ENCODE peak calls at places on chromosomes 13 and 19, in six cellular contexts. L is CD8-positive, alpha-beta T cell; M is thoracic aorta; J is adrenal gland; K is PC-3; C is stomach. T is an unnamed sample.

GRCh38 chr13:47000166-47000565 is 103.3 kb upstream of the HTR2A start:
- DNase-seq in L (no peak), M (no peak), J (no peak), K (peak; percentile 7), C (no peak), T (no peak)

GRCh38 chr19:3178377-3178972 is at the start of gene S1PR4:
- DNase-seq in L (peak; percentile 79), M (no peak), J (no peak), K (no peak), C (no peak), T (no peak)

GRCh38 chr13:102401305-102401704 is 543 bp downstream of the FGF14 start:
- DNase-seq in L (no peak), M (no peak), J (no peak), K (no peak), C (no peak), T (no peak)

GRCh38 chr13:33394294-33394932 is 108.9 kb upstream of the STARD13 start:
- DNase-seq in L (no peak), M (no peak), J (no peak), K (no peak), C (no peak), T (no peak)

GRCh38 chr19:50517704-50518075 is 4.0 kb upstream of the ASPDH start:
- DNase-seq in L (no peak), M (no peak), J (no peak), K (no peak), C (no peak), T (no peak)

GRCh38 chr19:56603829-56604228 is 8.7 kb downstream of the ZNF71 start:
- DNase-seq in L (no peak), M (no peak), J (no peak), K (no peak), C (no peak), T (no peak)

GRCh38 chr13:23500858-23501257 is 67.4 kb upstream of the SACS start:
- DNase-seq in L (no peak), M (no peak), J (peak; percentile 26), K (peak; percentile 85), C (no peak), T (no peak)

GRCh38 chr13:42747399-42747873 is 33.9 kb upstream of the FAM216B start:
- DNase-seq in L (no peak), M (no peak), J (no peak), K (peak; percentile 64), C (no peak), T (no peak)

GRCh38 chr19:8585057-8585893 is 8.0 kb upstream of the MYO1F start:
- DNase-seq in L (no peak), M (no peak), J (no peak), K (no peak), C (no peak), T (no peak)

GRCh38 chr19:35209646-35210045 is 18.9 kb downstream of the FAM187B start:
- DNase-seq in L (no peak), M (no peak), J (no peak), K (no peak), C (no peak), T (no peak)

GRCh38 chr13:111903143-111903542 is 163.8 kb upstream of the SOX1 start:
- DNase-seq in L (no peak), M (no peak), J (no peak), K (no peak), C (no peak), T (no peak)

GRCh38 chr13:29474991-29475390 is 120.5 kb downstream of the SLC7A1 start:
- DNase-seq in L (no peak), M (no peak), J (no peak), K (no peak), C (no peak), T (no peak)

GRCh38 chr19:28737021-28737525 is 475.9 kb downstream of the UQCRFS1 start:
- DNase-seq in L (no peak), M (no peak), J (peak; percentile 27), K (peak; percentile 35), C (no peak), T (no peak)

GRCh38 chr19:31118926-31119325 is 230.3 kb downstream of the TSHZ3 start:
- DNase-seq in L (no peak), M (no peak), J (no peak), K (no peak), C (no peak), T (no peak)

GRCh38 chr19:28234637-28235036 is 978.3 kb downstream of the UQCRFS1 start:
- DNase-seq in L (no peak), M (no peak), J (no peak), K (no peak), C (no peak), T (no peak)

GRCh38 chr19:11736696-11737095 is 2.0 kb downstream of the ZNF823 start:
- DNase-seq in L (no peak), M (peak; percentile 2), J (peak; percentile 37), K (peak; percentile 38), C (no peak), T (peak; percentile 27)

GRCh38 chr13:112444001-112444311 is 67.8 kb downstream of the SPACA7 start:
- DNase-seq in L (peak; percentile 18), M (no peak), J (peak; percentile 75), K (peak; percentile 72), C (peak; percentile 75), T (no peak)

GRCh38 chr13:32895296-32895695 is 120.9 kb upstream of the KL start:
- DNase-seq in L (no peak), M (no peak), J (no peak), K (no peak), C (no peak), T (no peak)

GRCh38 chr13:91647361-91647970 is 249.0 kb downstream of the GPC5 start:
- DNase-seq in L (no peak), M (no peak), J (peak; percentile 21), K (peak; percentile 14), C (no peak), T (no peak)

GRCh38 chr19:38596057-38596981 is 21.4 kb downstream of the MAP4K1 start:
- DNase-seq in L (no peak), M (no peak), J (peak; percentile 69), K (peak; percentile 14), C (peak; percentile 72), T (peak; percentile 83)

GRCh38 chr13:23651887-23652286 is 81.7 kb downstream of the TNFRSF19 start:
- DNase-seq in L (no peak), M (no peak), J (no peak), K (no peak), C (no peak), T (no peak)

GRCh38 chr19:5090465-5090779 is 121.5 kb downstream of the KDM4B start:
- DNase-seq in L (no peak), M (no peak), J (no peak), K (no peak), C (no peak), T (no peak)

GRCh38 chr13:44868397-44868796 is 120.9 kb downstream of the NUFIP1 start:
- DNase-seq in L (no peak), M (no peak), J (no peak), K (no peak), C (no peak), T (no peak)

DNA sequence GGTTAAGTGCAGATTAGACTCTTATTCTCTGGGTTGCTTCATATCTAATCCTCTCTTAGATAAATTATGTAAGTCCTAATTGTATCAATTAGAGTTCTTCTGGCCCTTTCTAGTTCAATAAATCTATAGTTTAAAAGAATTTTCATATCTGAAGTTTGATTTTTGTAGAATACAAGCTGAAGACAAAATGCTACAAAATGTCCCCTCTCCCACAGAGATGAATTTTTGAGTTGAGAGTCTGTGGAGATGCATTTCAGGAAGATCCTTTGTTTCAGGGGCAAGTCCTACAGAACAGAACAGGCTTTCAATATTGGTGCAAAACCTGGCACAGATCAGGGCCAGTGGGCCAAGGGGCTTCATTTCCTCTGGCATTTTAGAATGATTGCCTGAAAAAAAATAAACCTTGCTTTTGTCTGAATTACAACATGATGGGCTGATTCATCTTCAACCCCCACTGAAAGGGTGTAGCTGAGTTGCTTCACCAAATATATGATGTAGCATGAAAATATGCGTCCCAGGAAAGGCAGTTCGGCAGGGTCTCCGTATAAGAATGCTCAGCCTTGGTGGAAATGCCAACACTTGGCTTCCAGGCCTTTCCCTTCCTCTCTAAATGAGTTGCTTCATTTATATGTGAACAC is 6.4 kb upstream of the IPO5 start:
- DNase-seq in L (no peak), M (no peak), J (no peak), K (peak; percentile 91), C (no peak), T (no peak)
- H3K27ac ChIP-seq in L (no peak overlapping the region), M (no peak overlapping the region), J (no peak overlapping the region), K (peak overlapping the region; percentile 98), C (no peak overlapping the region), T (no peak overlapping the region)

GRCh38 chr19:55490478-55491436 is 2.5 kb downstream of the SSC5D start:
- DNase-seq in L (no peak), M (no peak), J (no peak), K (no peak), C (no peak), T (no peak)
- H3K27ac ChIP-seq in L (no peak overlapping the region), M (no peak overlapping the region), J (no peak overlapping the region), K (no peak overlapping the region), C (no peak overlapping the region), T (peak overlapping the region; percentile 18)

GRCh38 chr19:17340871-17341357 is 3.6 kb downstream of the GTPBP3 start:
- DNase-seq in L (no peak), M (no peak), J (peak; percentile 88), K (no peak), C (no peak), T (no peak)
- H3K27ac ChIP-seq in L (no peak overlapping the region), M (no peak overlapping the region), J (peak overlapping the region; percentile 72), K (no peak overlapping the region), C (no peak overlapping the region), T (no peak overlapping the region)

DNA sequence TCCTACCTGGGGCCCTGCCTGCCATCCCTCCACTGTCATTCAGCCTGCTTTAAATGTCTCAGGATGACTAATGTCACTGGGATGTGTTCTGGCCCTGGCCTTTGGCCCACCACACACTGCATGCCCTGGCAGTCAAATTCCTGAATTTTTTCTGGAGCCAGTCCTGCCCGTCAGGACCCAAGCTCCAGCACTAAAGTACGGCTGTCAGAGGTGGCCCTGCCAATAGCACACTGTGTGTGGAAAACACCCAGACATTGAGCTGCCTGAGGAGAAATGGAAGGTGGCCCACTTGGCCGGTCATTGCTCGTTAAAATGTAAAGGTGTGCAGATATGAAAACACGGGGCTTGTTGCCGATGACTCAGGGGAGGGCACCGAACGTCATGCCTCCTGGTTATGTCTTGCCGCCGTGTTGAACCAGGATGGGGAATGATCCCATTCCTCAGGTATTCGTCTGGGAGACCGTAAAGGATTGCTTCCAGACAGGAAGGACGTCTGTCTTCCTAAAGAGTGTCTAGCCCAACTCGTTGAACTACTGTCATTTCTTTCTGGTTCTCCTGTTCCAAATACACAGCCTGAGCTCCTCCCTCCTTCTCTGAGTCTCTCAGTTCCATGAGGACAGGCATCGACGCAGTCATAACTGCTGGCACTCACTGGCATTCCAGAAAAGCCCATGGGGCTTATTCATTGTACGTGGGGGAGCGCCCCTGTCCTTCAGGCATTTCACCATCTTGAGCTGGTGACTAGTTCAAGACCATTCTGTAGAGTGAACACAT is 40.6 kb downstream of the COL4A2 start:
- DNase-seq in L (no peak), M (peak; percentile 72), J (peak; percentile 62), K (peak; percentile 93), C (no peak), T (peak; percentile 55)
- H3K27ac ChIP-seq in L (no peak overlapping the region), M (peak overlapping the region; percentile 96), J (no peak overlapping the region), K (peak overlapping the region; percentile 92), C (no peak overlapping the region), T (peak overlapping the region; percentile 50)

GRCh38 chr19:18859676-18860301 is 28.0 kb downstream of the UPF1 start:
- DNase-seq in L (no peak), M (no peak), J (peak; percentile 56), K (no peak), C (no peak), T (peak; percentile 76)
- H3K27ac ChIP-seq in L (no peak overlapping the region), M (no peak overlapping the region), J (no peak overlapping the region), K (no peak overlapping the region), C (no peak overlapping the region), T (peak overlapping the region; percentile 23)

GRCh38 chr19:46913198-46913851 is 52.5 kb downstream of the ARHGAP35 start:
- DNase-seq in L (no peak), M (no peak), J (no peak), K (no peak), C (no peak), T (no peak)
- H3K27ac ChIP-seq in L (no peak overlapping the region), M (no peak overlapping the region), J (peak overlapping the region; percentile 36), K (peak overlapping the region; percentile 62), C (no peak overlapping the region), T (peak overlapping the region; percentile 1)